ENCODE peak calls at places on chromosomes 11 and 22, in eight cellular contexts. J is left ventricle myocardium inferior, Y is left lung, U is aorta, Z is IMR-90, G is astrocyte of the spinal cord, X is MM.1S, O is GM12865. D is an unnamed sample.

GRCh38 chr11:57373146-57373545 is 7.8 kb downstream of the PRG3 start:
- DNase-seq in J (no peak), Z (no peak), G (no peak), X (no peak), Y (no peak), U (no peak), O (no peak), D (no peak)

GRCh38 chr11:33317662-33318061 is 60.5 kb downstream of the HIPK3 start:
- DNase-seq in O (no peak), Y (no peak), U (no peak), X (no peak), J (no peak), Z (peak), G (no peak), D (no peak)

GRCh38 chr11:101738494-101738893 is 154.7 kb upstream of the TRPC6 start:
- DNase-seq in G (no peak), X (no peak), U (no peak), Y (no peak), O (no peak), J (no peak), Z (no peak), D (no peak)

GRCh38 chr11:74932797-74933196 is 16.1 kb downstream of the XRRA1 start:
- DNase-seq in X (no peak), O (no peak), Z (peak), G (peak), Y (no peak), J (no peak), U (no peak), D (no peak)

GRCh38 chr11:118892964-118893363 is 9.3 kb downstream of the CXCR5 start:
- DNase-seq in J (no peak), Z (no peak), O (no peak), U (no peak), Y (no peak), G (no peak), X (no peak), D (no peak)

GRCh38 chr11:95565692-95566091 is 223.9 kb downstream of the FAM76B start:
- DNase-seq in Y (no peak), X (no peak), O (no peak), Z (no peak), G (no peak), U (no peak), J (no peak), D (peak)

GRCh38 chr11:4551346-4551979 is 6.5 kb downstream of the OR52M1 start:
- DNase-seq in G (no peak), Y (no peak), O (peak), U (no peak), X (no peak), Z (peak), J (no peak), D (no peak)

GRCh38 chr11:7691759-7692334 is 14.4 kb downstream of the OVCH2 start:
- DNase-seq in X (no peak), O (no peak), U (no peak), G (no peak), Y (no peak), Z (peak), J (no peak), D (no peak)

GRCh38 chr11:123561046-123561781 is 93.2 kb downstream of the SCN3B start:
- DNase-seq in O (no peak), G (peak), Y (no peak), J (peak), X (no peak), Z (peak), U (no peak), D (peak)

GRCh38 chr11:17407575-17407974 is 19.1 kb upstream of the KCNJ11 start:
- DNase-seq in O (no peak), Z (no peak), X (no peak), J (no peak), G (no peak), U (no peak), Y (no peak), D (no peak)

GRCh38 chr11:9875402-9875801 is 211.5 kb downstream of the SWAP70 start:
- DNase-seq in Y (no peak), O (no peak), Z (no peak), G (no peak), J (no peak), X (no peak), U (no peak), D (no peak)

GRCh38 chr11:44120169-44120568 is 24.7 kb downstream of the EXT2 start:
- DNase-seq in X (no peak), J (peak), G (no peak), O (no peak), Y (no peak), U (no peak), Z (no peak), D (peak)

GRCh38 chr22:27284314-27284713 is 517.2 kb downstream of the MN1 start:
- DNase-seq in Y (no peak), Z (no peak), O (no peak), J (no peak), G (no peak), U (no peak), X (no peak), D (no peak)

GRCh38 chr11:130882138-130882551 is 34.1 kb downstream of the SNX19 start:
- DNase-seq in Y (no peak), O (peak), U (peak), Z (no peak), J (peak), X (no peak), G (peak), D (no peak)

GRCh38 chr11:111362887-111363411 is 16.1 kb downstream of the POU2AF1 start:
- DNase-seq in U (no peak), X (no peak), G (no peak), Z (no peak), Y (no peak), O (peak), J (no peak), D (no peak)

GRCh38 chr22:25095869-25096268 is 103.8 kb upstream of the CRYBB3 start:
- DNase-seq in U (no peak), X (no peak), Y (no peak), G (no peak), O (no peak), Z (no peak), J (no peak), D (no peak)

GRCh38 chr11:128302425-128303186 is 284.8 kb downstream of the ETS1 start:
- DNase-seq in O (peak), U (no peak), Z (no peak), J (no peak), X (peak), G (no peak), Y (no peak), D (no peak)

GRCh38 chr22:23163665-23164064 is 16.6 kb upstream of the BCR start:
- DNase-seq in U (no peak), J (peak), X (no peak), O (no peak), Y (peak), Z (no peak), G (no peak), D (no peak)

GRCh38 chr11:45180888-45181594 is 34.6 kb downstream of the PRDM11 start:
- DNase-seq in Z (peak), U (peak), Y (peak), O (peak), X (no peak), J (peak), G (peak), D (peak)

GRCh38 chr11:70032943-70033710 is 45.0 kb upstream of the ANO1 start:
- DNase-seq in Z (no peak), O (no peak), U (no peak), X (no peak), G (no peak), J (no peak), Y (no peak), D (no peak)

GRCh38 chr11:117796456-117797428 is at the start of gene DSCAML1:
- DNase-seq in U (no peak), O (no peak), Z (no peak), X (no peak), J (no peak), G (no peak), Y (peak), D (peak)

GRCh38 chr22:47218671-47219070 is 456.2 kb downstream of the TBC1D22A start:
- DNase-seq in J (no peak), U (no peak), X (no peak), O (no peak), G (no peak), Y (no peak), Z (no peak), D (no peak)

GRCh38 chr11:62667460-62667859 is 2.3 kb downstream of the CSKMT start:
- DNase-seq in Y (no peak), G (no peak), Z (no peak), O (no peak), U (no peak), J (no peak), X (no peak), D (no peak)

GRCh38 chr11:2517016-2517385 is 72.2 kb downstream of the KCNQ1 start:
- DNase-seq in X (no peak), J (peak), Z (no peak), G (no peak), Y (peak), U (peak), O (no peak), D (peak)

GRCh38 chr22:26172389-26172990 is 3.2 kb downstream of the SEZ6L start:
- DNase-seq in Z (peak), J (no peak), O (peak), X (peak), U (no peak), Y (no peak), G (peak), D (peak)

GRCh38 chr11:68508425-68508824 is 47.9 kb downstream of the PPP6R3 start:
- DNase-seq in Y (no peak), Z (peak), J (no peak), U (no peak), X (no peak), G (peak), O (no peak), D (no peak)

GRCh38 chr11:32891657-32892354 is 805 bp upstream of the QSER1 start:
- DNase-seq in G (no peak), Y (no peak), U (no peak), J (no peak), Z (no peak), O (peak), X (no peak), D (peak)

GRCh38 chr11:62726156-62727006 is 876 bp downstream of the HNRNPUL2 start:
- DNase-seq in Y (no peak), X (no peak), U (no peak), J (no peak), Z (no peak), G (no peak), O (no peak), D (no peak)

GRCh38 chr11:37264783-37265182 is 666.7 kb upstream of the RAG2 start:
- DNase-seq in X (no peak), G (no peak), O (no peak), J (no peak), Z (no peak), U (no peak), Y (no peak), D (no peak)

GRCh38 chr11:44133335-44133946 is 38.0 kb downstream of the EXT2 start:
- DNase-seq in Z (peak), G (peak), Y (no peak), X (no peak), U (no peak), J (no peak), O (peak), D (no peak)

GRCh38 chr11:65639623-65640482 is 2.0 kb downstream of the SIPA1 start:
- DNase-seq in J (peak), Y (peak), U (no peak), G (no peak), X (no peak), O (peak), Z (no peak), D (no peak)

GRCh38 chr11:117861151-117862018 is 15.1 kb downstream of the FXYD6 start:
- DNase-seq in O (no peak), J (peak), U (no peak), X (no peak), Y (no peak), G (no peak), Z (no peak), D (peak)

GRCh38 chr11:86719781-86720463 is 47.5 kb upstream of the ME3 start:
- DNase-seq in O (no peak), U (no peak), J (no peak), X (no peak), G (peak), Y (no peak), Z (peak), D (peak)

GRCh38 chr11:113014262-113014661 is 53.0 kb downstream of the NCAM1 start:
- DNase-seq in G (no peak), X (no peak), O (no peak), Y (no peak), U (no peak), J (no peak), Z (no peak), D (peak)

GRCh38 chr11:113016905-113017304 is 55.7 kb downstream of the NCAM1 start:
- DNase-seq in O (no peak), X (no peak), Y (no peak), Z (no peak), J (no peak), G (no peak), U (no peak), D (no peak)

GRCh38 chr11:113018913-113019312 is 57.7 kb downstream of the NCAM1 start:
- DNase-seq in Z (no peak), U (no peak), G (no peak), Y (no peak), J (no peak), O (no peak), X (no peak), D (no peak)

GRCh38 chr11:113014731-113015455 is 53.7 kb downstream of the NCAM1 start:
- DNase-seq in G (no peak), Z (no peak), J (peak), X (no peak), O (peak), U (peak), Y (peak), D (peak)
- H3K4me3 ChIP-seq in G (no peak), Z (no peak), J (no peak), X (no peak), O (no peak), U (no peak), Y (no peak), D (no peak)

DNA sequence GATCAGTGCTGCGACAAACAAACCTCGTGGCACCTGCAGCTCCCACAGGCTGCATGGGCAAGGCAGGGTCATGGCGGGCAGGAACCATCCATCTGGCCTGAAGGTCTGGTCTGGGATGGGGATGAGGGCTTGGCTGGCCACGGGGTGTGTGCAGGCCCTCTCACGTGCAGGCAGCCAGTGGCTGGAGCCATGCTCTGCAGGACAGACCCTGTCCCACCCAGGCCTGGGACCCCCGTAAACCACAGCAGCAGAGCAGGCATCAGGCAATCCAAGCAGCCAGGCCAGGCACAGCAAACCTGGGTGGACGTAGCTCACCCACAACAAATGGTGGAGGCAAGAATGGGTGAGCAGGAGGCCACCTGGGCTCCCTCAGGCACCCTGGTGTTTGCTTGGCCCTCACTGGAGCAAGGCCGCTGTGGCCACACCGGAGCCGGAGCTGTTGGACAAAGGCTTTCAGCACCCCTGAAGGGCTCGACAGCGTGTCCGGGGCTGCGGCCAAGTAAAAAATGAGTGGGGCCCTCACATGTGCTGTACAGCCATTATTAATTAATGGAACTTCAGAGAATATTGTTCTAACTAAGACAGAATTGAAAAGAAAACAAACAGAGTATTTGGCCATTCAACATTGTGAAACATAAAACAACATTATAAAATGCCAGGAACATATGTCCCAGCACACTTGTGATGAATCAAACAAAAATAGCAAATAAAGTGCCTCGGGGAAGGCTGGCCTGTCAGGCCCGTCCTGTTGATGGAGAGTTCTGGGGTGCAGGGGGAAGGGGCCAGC is 24.0 kb upstream of the GNB1L start:
- DNase-seq in O (no peak), Y (peak), J (no peak), U (peak), G (peak), Z (peak), X (no peak), D (no peak)
- H3K4me3 ChIP-seq in O (no peak), Y (no peak), J (no peak), U (no peak), G (no peak), Z (no peak), X (no peak), D (no peak)

GRCh38 chr11:59079089-59079488 is 7.0 kb upstream of the GLYATL1B start:
- DNase-seq in Y (no peak), X (no peak), Z (no peak), J (no peak), O (no peak), U (no peak), G (no peak), D (no peak)
- H3K4me3 ChIP-seq in Y (no peak), X (no peak), Z (no peak), J (no peak), O (no peak), U (no peak), G (no peak), D (no peak)

DNA sequence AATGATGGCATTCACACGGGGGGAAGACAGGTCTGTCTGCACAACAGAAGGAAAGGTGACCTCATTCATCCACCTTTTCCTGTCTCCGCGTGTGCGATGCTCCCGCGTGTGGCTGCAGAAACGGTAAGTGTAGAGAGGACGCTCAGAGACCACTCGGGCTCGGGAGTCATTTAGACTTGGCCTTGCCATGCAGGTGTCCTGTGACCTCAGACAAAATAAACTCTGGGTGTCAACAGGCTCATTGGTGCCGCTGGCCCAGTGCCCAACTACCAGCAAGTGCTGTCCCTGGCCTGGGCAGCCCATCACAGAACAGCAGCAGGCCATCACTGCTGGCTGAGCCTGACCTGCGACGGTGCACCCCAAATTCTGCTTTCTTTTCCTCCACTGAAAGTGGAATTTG is 48.1 kb upstream of the ARFGAP3 start:
- DNase-seq in G (no peak), O (no peak), U (no peak), Y (no peak), X (no peak), J (peak), Z (no peak), D (no peak)
- H3K4me3 ChIP-seq in G (no peak), O (no peak), U (no peak), Y (no peak), X (no peak), J (no peak), Z (no peak), D (no peak)

GRCh38 chr11:35138058-35138457 is 913 bp upstream of the CD44 start:
- DNase-seq in X (no peak), Y (no peak), J (no peak), O (no peak), U (no peak), G (no peak), Z (no peak), D (no peak)
- H3K4me3 ChIP-seq in X (peak), Y (peak), J (peak), O (peak), U (no peak), G (no peak), Z (peak), D (no peak)

GRCh38 chr11:120125005-120125404 is 12.9 kb downstream of the TRIM29 start:
- DNase-seq in O (no peak), Z (peak), U (peak), G (peak), Y (peak), X (no peak), J (no peak), D (no peak)
- H3K4me3 ChIP-seq in O (no peak), Z (no peak), U (no peak), G (no peak), Y (no peak), X (no peak), J (no peak), D (no peak)

GRCh38 chr22:22158207-22158816 is 86.3 kb upstream of the VPREB1 start:
- DNase-seq in X (no peak), O (no peak), G (no peak), Z (no peak), U (no peak), J (no peak), Y (no peak), D (no peak)

GRCh38 chr22:22164541-22165272 is 79.9 kb upstream of the VPREB1 start:
- DNase-seq in O (no peak), J (no peak), X (no peak), G (no peak), U (no peak), Y (no peak), Z (no peak), D (peak)

GRCh38 chr22:22158965-22159364 is 85.6 kb upstream of the VPREB1 start:
- DNase-seq in Y (no peak), O (no peak), J (no peak), X (no peak), G (no peak), U (no peak), Z (no peak), D (no peak)

GRCh38 chr22:22159384-22159783 is 85.2 kb upstream of the VPREB1 start:
- DNase-seq in X (no peak), G (no peak), U (no peak), Z (no peak), O (no peak), Y (no peak), J (no peak), D (no peak)

DNA sequence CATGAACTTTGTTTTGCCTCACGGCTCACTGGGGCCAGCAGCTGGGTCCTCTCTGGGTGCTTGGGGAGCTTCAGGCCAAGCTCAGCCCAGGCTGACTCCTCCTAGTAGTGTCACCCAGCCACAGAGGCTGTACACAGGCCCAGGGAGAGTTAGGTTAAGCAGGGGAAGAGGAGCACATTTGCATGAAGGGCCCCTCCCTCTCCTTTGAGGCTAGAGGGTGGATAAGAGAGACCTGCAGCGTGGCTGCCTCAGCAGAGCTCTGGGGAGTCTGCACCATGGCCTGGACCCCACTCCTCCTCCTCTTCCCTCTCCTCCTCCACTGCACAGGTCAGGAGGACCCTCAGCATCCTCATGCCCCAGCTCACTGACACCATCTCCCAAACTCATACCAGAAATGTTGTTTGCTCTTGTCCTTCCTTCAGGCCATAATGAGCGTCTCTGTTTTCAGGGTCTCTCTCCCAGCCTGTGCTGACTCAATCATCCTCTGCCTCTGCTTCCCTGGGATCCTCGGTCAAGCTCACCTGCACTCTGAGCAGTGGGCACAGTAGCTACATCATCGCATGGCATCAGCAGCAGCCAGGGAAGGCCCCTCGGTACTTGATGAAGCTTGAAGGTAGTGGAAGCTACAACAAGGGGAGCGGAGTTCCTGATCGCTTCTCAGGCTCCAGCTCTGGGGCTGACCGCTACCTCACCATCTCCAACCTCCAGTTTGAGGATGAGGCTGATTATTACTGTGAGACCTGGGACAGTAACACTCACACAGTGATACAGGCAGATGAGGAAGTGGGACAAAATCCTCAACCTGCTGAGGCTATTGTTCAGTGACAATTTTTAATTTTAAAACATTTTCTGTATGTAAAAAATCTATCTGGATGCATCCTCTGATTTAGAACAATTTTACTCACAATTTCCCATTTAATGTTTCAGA is 82.4 kb upstream of the VPREB1 start:
- DNase-seq in O (peak), X (peak), Y (no peak), U (no peak), G (no peak), J (no peak), Z (no peak), D (no peak)
- H3K4me3 ChIP-seq in O (no peak), X (no peak), Y (no peak), U (no peak), G (no peak), J (no peak), Z (no peak), D (no peak)

D was measured in WERI-Rb-1.